ENCODE peak calls at places on chromosomes 3 and 15, in ten cellular contexts. F is spleen, C is A549, L is neural progenitor cell, X is cardiac fibroblast, V is dorsolateral prefrontal cortex, D is OCI-LY7, J is epithelial cell of esophagus, N is IMR-90, P is GM12878. A is an unnamed sample.

GRCh38 chr3:182092662-182093262 is 381.0 kb downstream of the SOX2 start:
- DNase-seq in F (no peak), C (peak; percentile 28), L (peak; percentile 14), X (no peak), V (peak; percentile 48), D (peak; percentile 70), J (no peak), N (no peak), P (no peak), A (no peak)

GRCh38 chr3:97719156-97719821 is 45.3 kb upstream of the ARL6 start:
- DNase-seq in F (no peak), C (peak; percentile 8), L (peak; percentile 79), X (peak; percentile 79), V (peak; percentile 67), D (peak; percentile 61), J (peak; percentile 77), N (peak; percentile 58), P (peak; percentile 11), A (peak; percentile 40)

GRCh38 chr3:5292512-5292911 is 105.0 kb downstream of the EDEM1 start:
- DNase-seq in F (no peak), C (no peak), L (no peak), X (no peak), V (no peak), D (no peak), J (no peak), N (no peak), P (no peak), A (no peak)

GRCh38 chr3:109115451-109115850 is 2.5 kb downstream of the MORC1 start:
- DNase-seq in F (no peak), C (no peak), L (no peak), X (no peak), V (no peak), D (no peak), J (no peak), N (peak; percentile 6), P (no peak), A (no peak)

GRCh38 chr3:192092388-192093005 is 631.5 kb downstream of the PYDC2 start:
- DNase-seq in F (no peak), C (no peak), L (no peak), X (peak; percentile 3), V (no peak), D (no peak), J (peak; percentile 12), N (no peak), P (no peak), A (no peak)

GRCh38 chr15:100686725-100687488 is 84.5 kb downstream of the ASB7 start:
- DNase-seq in F (no peak), C (no peak), L (no peak), X (peak; percentile 93), V (no peak), D (no peak), J (peak; percentile 34), N (peak; percentile 72), P (no peak), A (no peak)

GRCh38 chr3:149771652-149772271 is 19.5 kb upstream of the COMMD2 start:
- DNase-seq in F (no peak), C (peak; percentile 67), L (peak; percentile 81), X (peak; percentile 59), V (peak; percentile 17), D (peak; percentile 45), J (peak; percentile 52), N (peak; percentile 25), P (no peak), A (no peak)

GRCh38 chr15:87477759-87478687 is 778.5 kb downstream of the NTRK3 start:
- DNase-seq in F (no peak), C (peak; percentile 58), L (peak; percentile 15), X (peak; percentile 85), V (peak; percentile 68), D (no peak), J (peak; percentile 87), N (peak; percentile 49), P (no peak), A (peak; percentile 78)

GRCh38 chr3:168859574-168859973 is 763.9 kb upstream of the GOLIM4 start:
- DNase-seq in F (no peak), C (no peak), L (no peak), X (no peak), V (no peak), D (no peak), J (no peak), N (no peak), P (no peak), A (no peak)

DNA sequence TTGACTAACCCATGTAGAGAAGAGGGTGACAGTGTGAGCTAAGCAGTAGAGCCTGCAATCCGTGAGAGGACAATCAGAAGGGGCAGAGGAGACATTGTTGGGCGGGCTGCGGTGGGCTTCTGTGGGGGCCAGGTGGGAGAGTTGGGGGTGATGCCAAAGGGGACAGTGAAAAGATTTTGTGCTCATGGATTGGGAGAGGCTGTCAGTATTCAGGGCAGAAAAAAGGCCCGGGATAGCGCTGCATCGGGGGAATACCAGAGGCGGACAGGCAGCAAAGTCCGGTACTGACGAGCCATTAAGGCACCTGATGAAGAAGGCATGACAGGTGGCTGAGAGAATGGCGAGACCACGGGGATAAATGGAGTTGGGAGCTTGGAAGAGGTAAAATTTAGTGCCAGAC is 1.3 kb upstream of the PXYLP1 start:
- DNase-seq in F (no peak), C (no peak), L (no peak), X (no peak), V (no peak), D (no peak), J (no peak), N (no peak), P (no peak), A (no peak)
- H3K4me3 ChIP-seq in F (no peak overlapping the region), C (no peak overlapping the region), L (no peak overlapping the region), X (no peak overlapping the region), V (no peak overlapping the region), D (no peak overlapping the region), J (no peak overlapping the region), N (no peak overlapping the region), P (no peak overlapping the region), A (no peak overlapping the region)

DNA sequence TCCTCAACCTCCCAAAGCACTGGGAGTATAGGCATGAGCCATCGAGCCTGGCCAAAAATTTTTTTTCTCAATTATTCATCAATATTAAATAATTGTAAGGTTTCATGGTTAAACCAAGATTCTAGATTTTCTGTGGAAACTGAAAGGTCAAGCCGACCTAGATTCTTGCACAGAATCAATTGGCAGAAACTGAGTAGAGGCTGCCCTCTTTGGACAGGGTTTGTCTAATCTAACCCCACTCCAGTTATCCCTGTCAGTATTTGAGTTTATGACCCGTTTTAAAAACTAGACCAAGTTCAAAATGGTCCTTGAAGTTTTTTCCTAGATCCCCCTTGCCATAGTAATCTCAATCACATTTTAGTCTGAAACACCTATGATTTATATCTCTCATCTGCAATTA is 8.6 kb upstream of the ADAM10 start:
- DNase-seq in F (no peak), C (no peak), L (no peak), X (peak; percentile 60), V (no peak), D (peak; percentile 22), J (peak; percentile 20), N (peak; percentile 33), P (no peak), A (no peak)
- TF ChIP-seq CTCF in F (no peak), C (peak; percentile 53), L (peak; percentile 20), X (peak; percentile 23), V (peak; percentile 38), D (peak; percentile 71), J (no peak), N (peak; percentile 55), P (peak; percentile 36), A (peak; percentile 17)

GRCh38 chr15:70093481-70094309 is 4.0 kb downstream of the TLE3 start:
- DNase-seq in F (peak; percentile 61), C (no peak), L (no peak), X (peak; percentile 65), V (no peak), D (no peak), J (peak; percentile 89), N (no peak), P (no peak), A (no peak)
- H3K4me3 ChIP-seq in F (peak overlapping the region; percentile 80), C (no peak overlapping the region), L (peak overlapping the region; percentile 97), X (peak overlapping the region; percentile 8), V (peak overlapping the region; percentile 15), D (no peak overlapping the region), J (peak overlapping the region; percentile 76), N (no peak overlapping the region), P (peak overlapping the region; percentile 42), A (no peak overlapping the region)

GRCh38 chr15:94168250-94168649 is 63.1 kb upstream of the MCTP2 start:
- DNase-seq in F (no peak), C (no peak), L (peak; percentile 11), X (no peak), V (no peak), D (peak; percentile 35), J (peak; percentile 13), N (no peak), P (no peak), A (no peak)
- TF ChIP-seq CTCF in F (peak; percentile 35), C (no peak), L (peak; percentile 48), X (no peak), V (no peak), D (peak; percentile 81), J (peak; percentile 36), N (no peak), P (peak; percentile 32), A (peak; percentile 16)

GRCh38 chr3:49124991-49125670 is 4.5 kb upstream of the USP19 start:
- DNase-seq in F (no peak), C (no peak), L (no peak), X (no peak), V (peak; percentile 68), D (peak; percentile 52), J (no peak), N (peak; percentile 59), P (no peak), A (no peak)

GRCh38 chr3:49122022-49122421 is 1.4 kb upstream of the USP19 start:
- DNase-seq in F (no peak), C (no peak), L (no peak), X (no peak), V (no peak), D (no peak), J (no peak), N (no peak), P (no peak), A (no peak)

GRCh38 chr3:49124203-49124602 is 3.6 kb upstream of the USP19 start:
- DNase-seq in F (no peak), C (no peak), L (no peak), X (no peak), V (no peak), D (no peak), J (no peak), N (no peak), P (no peak), A (no peak)

GRCh38 chr3:49122886-49123545 is 2.4 kb upstream of the USP19 start:
- DNase-seq in F (no peak), C (no peak), L (no peak), X (no peak), V (no peak), D (no peak), J (no peak), N (no peak), P (no peak), A (no peak)

GRCh38 chr3:49123687-49124086 is 3.1 kb upstream of the USP19 start:
- DNase-seq in F (no peak), C (no peak), L (no peak), X (no peak), V (no peak), D (no peak), J (no peak), N (no peak), P (no peak), A (no peak)
- H3K4me3 ChIP-seq in F (no peak overlapping the region), C (no peak overlapping the region), L (no peak overlapping the region), X (no peak overlapping the region), V (no peak overlapping the region), D (no peak overlapping the region), J (no peak overlapping the region), N (no peak overlapping the region), P (no peak overlapping the region), A (no peak overlapping the region)

GRCh38 chr15:50261979-50262378 is 3.5 kb downstream of the HDC start:
- DNase-seq in F (no peak), C (no peak), L (no peak), X (no peak), V (no peak), D (no peak), J (no peak), N (no peak), P (no peak), A (no peak)
- TF ChIP-seq CTCF in F (no peak), C (no peak), L (no peak), X (no peak), V (no peak), D (peak; percentile 12), J (no peak), N (no peak), P (peak; percentile 4), A (no peak)

A was measured in retinal pigment epithelial cell.